ENCODE peak calls at places on chromosomes 4 and X, in seven cellular contexts. One of them, this sample, is unnamed.

GRCh38 chr4:169188204-169188603 is 82.6 kb downstream of the SH3RF1 start:
- DNase-seq in RWPE1: no peak
- DNase-seq in sciatic nerve: no peak
- DNase-seq in ovary: no peak
- DNase-seq in stimulated activated CD8-positive, alpha-beta memory T cell treated with anti-CD3 and anti-CD28 coated beads, Interleukin-15, amount 100 ng/mL, for 24 hours: no peak
- DNase-seq in EL: no peak
- DNase-seq in left cardiac atrium: no peak
- DNase-seq in this sample: no peak

GRCh38 chr4:85005865-85006377 is 39.4 kb upstream of the WDFY3 start:
- DNase-seq in RWPE1: peak; percentile 60
- DNase-seq in left cardiac atrium: no peak
- DNase-seq in EL: peak; percentile 89
- DNase-seq in stimulated activated CD8-positive, alpha-beta memory T cell treated with anti-CD3 and anti-CD28 coated beads, Interleukin-15, amount 100 ng/mL, for 24 hours: no peak
- DNase-seq in sciatic nerve: no peak
- DNase-seq in ovary: no peak
- DNase-seq in this sample: no peak

GRCh38 chr4:68410149-68410548 is 37.1 kb upstream of the TMPRSS11E start:
- DNase-seq in stimulated activated CD8-positive, alpha-beta memory T cell treated with anti-CD3 and anti-CD28 coated beads, Interleukin-15, amount 100 ng/mL, for 24 hours: no peak
- DNase-seq in sciatic nerve: no peak
- DNase-seq in left cardiac atrium: no peak
- DNase-seq in RWPE1: no peak
- DNase-seq in EL: no peak
- DNase-seq in ovary: no peak
- DNase-seq in this sample: no peak

GRCh38 chrX:9855536-9856320 is 69.5 kb downstream of the SHROOM2 start:
- DNase-seq in stimulated activated CD8-positive, alpha-beta memory T cell treated with anti-CD3 and anti-CD28 coated beads, Interleukin-15, amount 100 ng/mL, for 24 hours: no peak
- DNase-seq in ovary: no peak
- DNase-seq in EL: no peak
- DNase-seq in RWPE1: no peak
- DNase-seq in left cardiac atrium: no peak
- DNase-seq in sciatic nerve: no peak
- DNase-seq in this sample: no peak

GRCh38 chrX:45577361-45577760 is 376.7 kb upstream of the DIPK2B start:
- DNase-seq in sciatic nerve: no peak
- DNase-seq in RWPE1: no peak
- DNase-seq in left cardiac atrium: no peak
- DNase-seq in stimulated activated CD8-positive, alpha-beta memory T cell treated with anti-CD3 and anti-CD28 coated beads, Interleukin-15, amount 100 ng/mL, for 24 hours: no peak
- DNase-seq in ovary: no peak
- DNase-seq in EL: no peak
- DNase-seq in this sample: no peak

GRCh38 chr4:94603170-94603747 is 151.5 kb downstream of the PDLIM5 start:
- DNase-seq in sciatic nerve: no peak
- DNase-seq in stimulated activated CD8-positive, alpha-beta memory T cell treated with anti-CD3 and anti-CD28 coated beads, Interleukin-15, amount 100 ng/mL, for 24 hours: no peak
- DNase-seq in RWPE1: peak; percentile 31
- DNase-seq in ovary: no peak
- DNase-seq in EL: peak; percentile 63
- DNase-seq in left cardiac atrium: peak; percentile 59
- DNase-seq in this sample: no peak

GRCh38 chrX:47321978-47322377 is 48.4 kb upstream of the ZNF157 start:
- DNase-seq in sciatic nerve: no peak
- DNase-seq in EL: no peak
- DNase-seq in ovary: no peak
- DNase-seq in left cardiac atrium: no peak
- DNase-seq in RWPE1: no peak
- DNase-seq in stimulated activated CD8-positive, alpha-beta memory T cell treated with anti-CD3 and anti-CD28 coated beads, Interleukin-15, amount 100 ng/mL, for 24 hours: no peak
- DNase-seq in this sample: no peak

GRCh38 chr4:48564151-48564550 is 74.1 kb downstream of the ZAR1 start:
- DNase-seq in EL: no peak
- DNase-seq in ovary: no peak
- DNase-seq in sciatic nerve: no peak
- DNase-seq in left cardiac atrium: no peak
- DNase-seq in RWPE1: no peak
- DNase-seq in stimulated activated CD8-positive, alpha-beta memory T cell treated with anti-CD3 and anti-CD28 coated beads, Interleukin-15, amount 100 ng/mL, for 24 hours: no peak
- DNase-seq in this sample: no peak

GRCh38 chr4:150209140-150209829 is 131.0 kb downstream of the DCLK2 start:
- DNase-seq in EL: peak; percentile 61
- DNase-seq in sciatic nerve: peak; percentile 79
- DNase-seq in stimulated activated CD8-positive, alpha-beta memory T cell treated with anti-CD3 and anti-CD28 coated beads, Interleukin-15, amount 100 ng/mL, for 24 hours: no peak
- DNase-seq in left cardiac atrium: peak; percentile 71
- DNase-seq in RWPE1: peak; percentile 45
- DNase-seq in ovary: peak; percentile 78
- DNase-seq in this sample: peak; percentile 64

GRCh38 chr4:67430989-67431388 is 114.3 kb downstream of the CENPC start:
- DNase-seq in sciatic nerve: no peak
- DNase-seq in RWPE1: no peak
- DNase-seq in ovary: no peak
- DNase-seq in EL: no peak
- DNase-seq in stimulated activated CD8-positive, alpha-beta memory T cell treated with anti-CD3 and anti-CD28 coated beads, Interleukin-15, amount 100 ng/mL, for 24 hours: no peak
- DNase-seq in left cardiac atrium: no peak
- DNase-seq in this sample: no peak

GRCh38 chr4:13325744-13326143 is 158.4 kb downstream of the RAB28 start:
- DNase-seq in ovary: no peak
- DNase-seq in RWPE1: no peak
- DNase-seq in stimulated activated CD8-positive, alpha-beta memory T cell treated with anti-CD3 and anti-CD28 coated beads, Interleukin-15, amount 100 ng/mL, for 24 hours: no peak
- DNase-seq in left cardiac atrium: no peak
- DNase-seq in EL: no peak
- DNase-seq in sciatic nerve: no peak
- DNase-seq in this sample: no peak

GRCh38 chr4:95563638-95564337 is 15.0 kb upstream of the UNC5C start:
- DNase-seq in sciatic nerve: no peak
- DNase-seq in RWPE1: no peak
- DNase-seq in stimulated activated CD8-positive, alpha-beta memory T cell treated with anti-CD3 and anti-CD28 coated beads, Interleukin-15, amount 100 ng/mL, for 24 hours: no peak
- DNase-seq in EL: no peak
- DNase-seq in ovary: no peak
- DNase-seq in left cardiac atrium: no peak
- DNase-seq in this sample: no peak

GRCh38 chrX:37685452-37686347 is at the start of gene XK:
- DNase-seq in EL: peak; percentile 4
- DNase-seq in left cardiac atrium: peak; percentile 53
- DNase-seq in ovary: peak; percentile 62
- DNase-seq in sciatic nerve: peak; percentile 64
- DNase-seq in RWPE1: peak; percentile 1
- DNase-seq in stimulated activated CD8-positive, alpha-beta memory T cell treated with anti-CD3 and anti-CD28 coated beads, Interleukin-15, amount 100 ng/mL, for 24 hours: peak; percentile 1
- DNase-seq in this sample: peak; percentile 56

GRCh38 chr4:12651876-12652275 is 832.3 kb downstream of the RAB28 start:
- DNase-seq in sciatic nerve: no peak
- DNase-seq in stimulated activated CD8-positive, alpha-beta memory T cell treated with anti-CD3 and anti-CD28 coated beads, Interleukin-15, amount 100 ng/mL, for 24 hours: no peak
- DNase-seq in RWPE1: no peak
- DNase-seq in EL: no peak
- DNase-seq in ovary: no peak
- DNase-seq in left cardiac atrium: no peak
- DNase-seq in this sample: no peak

GRCh38 chrX:19552793-19553192 is 37.5 kb upstream of the MAP3K15 start:
- DNase-seq in sciatic nerve: no peak
- DNase-seq in left cardiac atrium: no peak
- DNase-seq in RWPE1: no peak
- DNase-seq in stimulated activated CD8-positive, alpha-beta memory T cell treated with anti-CD3 and anti-CD28 coated beads, Interleukin-15, amount 100 ng/mL, for 24 hours: no peak
- DNase-seq in EL: no peak
- DNase-seq in ovary: no peak
- DNase-seq in this sample: no peak

GRCh38 chr4:179059396-179059795 is 1617.2 kb upstream of the AGA start:
- DNase-seq in stimulated activated CD8-positive, alpha-beta memory T cell treated with anti-CD3 and anti-CD28 coated beads, Interleukin-15, amount 100 ng/mL, for 24 hours: no peak
- DNase-seq in left cardiac atrium: no peak
- DNase-seq in sciatic nerve: no peak
- DNase-seq in RWPE1: no peak
- DNase-seq in ovary: no peak
- DNase-seq in EL: no peak
- DNase-seq in this sample: no peak

GRCh38 chr4:39302901-39303300 is 63.3 kb downstream of the RFC1 start:
- DNase-seq in stimulated activated CD8-positive, alpha-beta memory T cell treated with anti-CD3 and anti-CD28 coated beads, Interleukin-15, amount 100 ng/mL, for 24 hours: no peak
- DNase-seq in EL: no peak
- DNase-seq in sciatic nerve: no peak
- DNase-seq in left cardiac atrium: no peak
- DNase-seq in RWPE1: no peak
- DNase-seq in ovary: no peak
- DNase-seq in this sample: no peak

GRCh38 chr4:85842540-85842939 is 367.6 kb downstream of the ARHGAP24 start:
- DNase-seq in EL: no peak
- DNase-seq in RWPE1: no peak
- DNase-seq in left cardiac atrium: no peak
- DNase-seq in sciatic nerve: no peak
- DNase-seq in stimulated activated CD8-positive, alpha-beta memory T cell treated with anti-CD3 and anti-CD28 coated beads, Interleukin-15, amount 100 ng/mL, for 24 hours: no peak
- DNase-seq in ovary: no peak
- DNase-seq in this sample: no peak

GRCh38 chr4:25654031-25654970 is 1.4 kb upstream of the SLC34A2 start:
- DNase-seq in sciatic nerve: no peak
- DNase-seq in RWPE1: no peak
- DNase-seq in ovary: no peak
- DNase-seq in left cardiac atrium: no peak
- DNase-seq in stimulated activated CD8-positive, alpha-beta memory T cell treated with anti-CD3 and anti-CD28 coated beads, Interleukin-15, amount 100 ng/mL, for 24 hours: no peak
- DNase-seq in EL: peak; percentile 22
- DNase-seq in this sample: no peak

GRCh38 chr4:85600501-85600900 is 125.6 kb downstream of the ARHGAP24 start:
- DNase-seq in stimulated activated CD8-positive, alpha-beta memory T cell treated with anti-CD3 and anti-CD28 coated beads, Interleukin-15, amount 100 ng/mL, for 24 hours: no peak
- DNase-seq in left cardiac atrium: no peak
- DNase-seq in ovary: no peak
- DNase-seq in sciatic nerve: no peak
- DNase-seq in EL: no peak
- DNase-seq in RWPE1: no peak
- DNase-seq in this sample: no peak

GRCh38 chrX:39560285-39560684 is 537.5 kb downstream of the BCOR start:
- DNase-seq in stimulated activated CD8-positive, alpha-beta memory T cell treated with anti-CD3 and anti-CD28 coated beads, Interleukin-15, amount 100 ng/mL, for 24 hours: no peak
- DNase-seq in sciatic nerve: no peak
- DNase-seq in RWPE1: no peak
- DNase-seq in ovary: no peak
- DNase-seq in left cardiac atrium: no peak
- DNase-seq in EL: no peak
- DNase-seq in this sample: no peak

GRCh38 chr4:148442830-148443549 is 776 bp upstream of the NR3C2 start:
- DNase-seq in left cardiac atrium: peak; percentile 53
- DNase-seq in RWPE1: no peak
- DNase-seq in ovary: no peak
- DNase-seq in stimulated activated CD8-positive, alpha-beta memory T cell treated with anti-CD3 and anti-CD28 coated beads, Interleukin-15, amount 100 ng/mL, for 24 hours: no peak
- DNase-seq in EL: peak; percentile 13
- DNase-seq in sciatic nerve: no peak
- DNase-seq in this sample: no peak

GRCh38 chrX:64394874-64395567 is at the start of gene MTMR8:
- DNase-seq in sciatic nerve: peak; percentile 84
- DNase-seq in EL: peak; percentile 7
- DNase-seq in stimulated activated CD8-positive, alpha-beta memory T cell treated with anti-CD3 and anti-CD28 coated beads, Interleukin-15, amount 100 ng/mL, for 24 hours: peak; percentile 42
- DNase-seq in ovary: peak; percentile 85
- DNase-seq in left cardiac atrium: peak; percentile 79
- DNase-seq in RWPE1: peak; percentile 62
- DNase-seq in this sample: peak; percentile 76

GRCh38 chr4:28772066-28772465 is 1911.4 kb downstream of the STIM2 start:
- DNase-seq in sciatic nerve: no peak
- DNase-seq in left cardiac atrium: no peak
- DNase-seq in EL: peak; percentile 85
- DNase-seq in stimulated activated CD8-positive, alpha-beta memory T cell treated with anti-CD3 and anti-CD28 coated beads, Interleukin-15, amount 100 ng/mL, for 24 hours: no peak
- DNase-seq in ovary: no peak
- DNase-seq in RWPE1: no peak
- DNase-seq in this sample: no peak

GRCh38 chr4:78293841-78294301 is 236.7 kb downstream of the FRAS1 start:
- DNase-seq in left cardiac atrium: no peak
- DNase-seq in sciatic nerve: no peak
- DNase-seq in ovary: no peak
- DNase-seq in RWPE1: peak; percentile 6
- DNase-seq in EL: peak; percentile 93
- DNase-seq in stimulated activated CD8-positive, alpha-beta memory T cell treated with anti-CD3 and anti-CD28 coated beads, Interleukin-15, amount 100 ng/mL, for 24 hours: no peak
- DNase-seq in this sample: no peak

GRCh38 chrX:10529344-10529743 is 91.0 kb downstream of the MID1 start:
- DNase-seq in left cardiac atrium: no peak
- DNase-seq in ovary: no peak
- DNase-seq in RWPE1: no peak
- DNase-seq in EL: peak; percentile 62
- DNase-seq in stimulated activated CD8-positive, alpha-beta memory T cell treated with anti-CD3 and anti-CD28 coated beads, Interleukin-15, amount 100 ng/mL, for 24 hours: no peak
- DNase-seq in sciatic nerve: no peak
- DNase-seq in this sample: no peak

GRCh38 chr4:7662507-7662846 is 227.7 kb upstream of the PSAPL1 start:
- DNase-seq in EL: no peak
- DNase-seq in sciatic nerve: no peak
- DNase-seq in RWPE1: no peak
- DNase-seq in stimulated activated CD8-positive, alpha-beta memory T cell treated with anti-CD3 and anti-CD28 coated beads, Interleukin-15, amount 100 ng/mL, for 24 hours: no peak
- DNase-seq in left cardiac atrium: no peak
- DNase-seq in ovary: no peak
- DNase-seq in this sample: no peak

GRCh38 chr4:25485104-25485503 is 108.0 kb downstream of the ANAPC4 start:
- DNase-seq in ovary: no peak
- DNase-seq in left cardiac atrium: no peak
- DNase-seq in RWPE1: no peak
- DNase-seq in EL: no peak
- DNase-seq in stimulated activated CD8-positive, alpha-beta memory T cell treated with anti-CD3 and anti-CD28 coated beads, Interleukin-15, amount 100 ng/mL, for 24 hours: no peak
- DNase-seq in sciatic nerve: no peak
- DNase-seq in this sample: no peak

GRCh38 chrX:586351-586750 is 44.2 kb upstream of the SHOX start:
- DNase-seq in EL: peak; percentile 32
- DNase-seq in RWPE1: no peak
- DNase-seq in ovary: no peak
- DNase-seq in sciatic nerve: no peak
- DNase-seq in stimulated activated CD8-positive, alpha-beta memory T cell treated with anti-CD3 and anti-CD28 coated beads, Interleukin-15, amount 100 ng/mL, for 24 hours: no peak
- DNase-seq in left cardiac atrium: no peak
- DNase-seq in this sample: peak; percentile 6

GRCh38 chrX:70494441-70494840 is 49.8 kb downstream of the DLG3 start:
- DNase-seq in left cardiac atrium: no peak
- DNase-seq in stimulated activated CD8-positive, alpha-beta memory T cell treated with anti-CD3 and anti-CD28 coated beads, Interleukin-15, amount 100 ng/mL, for 24 hours: no peak
- DNase-seq in ovary: no peak
- DNase-seq in RWPE1: no peak
- DNase-seq in sciatic nerve: no peak
- DNase-seq in EL: peak; percentile 33
- DNase-seq in this sample: no peak

GRCh38 chrX:19554786-19555185 is 39.5 kb upstream of the MAP3K15 start:
- DNase-seq in EL: peak; percentile 48
- DNase-seq in RWPE1: no peak
- DNase-seq in sciatic nerve: no peak
- DNase-seq in left cardiac atrium: no peak
- DNase-seq in stimulated activated CD8-positive, alpha-beta memory T cell treated with anti-CD3 and anti-CD28 coated beads, Interleukin-15, amount 100 ng/mL, for 24 hours: no peak
- DNase-seq in ovary: no peak
- DNase-seq in this sample: no peak

GRCh38 chr4:5988086-5988845 is 30.0 kb downstream of the C4orf50 start:
- DNase-seq in stimulated activated CD8-positive, alpha-beta memory T cell treated with anti-CD3 and anti-CD28 coated beads, Interleukin-15, amount 100 ng/mL, for 24 hours: no peak
- DNase-seq in EL: no peak
- DNase-seq in ovary: peak; percentile 13
- DNase-seq in left cardiac atrium: no peak
- DNase-seq in RWPE1: no peak
- DNase-seq in sciatic nerve: peak; percentile 41
- DNase-seq in this sample: no peak

GRCh38 chrX:103688949-103689348 is 2.5 kb upstream of the MORF4L2 start:
- DNase-seq in stimulated activated CD8-positive, alpha-beta memory T cell treated with anti-CD3 and anti-CD28 coated beads, Interleukin-15, amount 100 ng/mL, for 24 hours: no peak
- DNase-seq in RWPE1: no peak
- DNase-seq in left cardiac atrium: no peak
- DNase-seq in EL: peak; percentile 35
- DNase-seq in ovary: no peak
- DNase-seq in sciatic nerve: no peak
- DNase-seq in this sample: no peak

GRCh38 chrX:30065226-30065625 is 150.1 kb upstream of the MAGEB2 start:
- DNase-seq in RWPE1: no peak
- DNase-seq in ovary: no peak
- DNase-seq in sciatic nerve: no peak
- DNase-seq in stimulated activated CD8-positive, alpha-beta memory T cell treated with anti-CD3 and anti-CD28 coated beads, Interleukin-15, amount 100 ng/mL, for 24 hours: no peak
- DNase-seq in left cardiac atrium: no peak
- DNase-seq in EL: peak; percentile 25
- DNase-seq in this sample: no peak

GRCh38 chr4:21205821-21206531 is 505.7 kb downstream of the PACRGL start:
- DNase-seq in sciatic nerve: no peak
- DNase-seq in ovary: no peak
- DNase-seq in EL: no peak
- DNase-seq in left cardiac atrium: no peak
- DNase-seq in RWPE1: no peak
- DNase-seq in stimulated activated CD8-positive, alpha-beta memory T cell treated with anti-CD3 and anti-CD28 coated beads, Interleukin-15, amount 100 ng/mL, for 24 hours: no peak
- DNase-seq in this sample: no peak

GRCh38 chr4:86416081-86416480 is 56.2 kb upstream of the MAPK10 start:
- DNase-seq in left cardiac atrium: no peak
- DNase-seq in sciatic nerve: no peak
- DNase-seq in RWPE1: no peak
- DNase-seq in EL: peak; percentile 1
- DNase-seq in ovary: no peak
- DNase-seq in stimulated activated CD8-positive, alpha-beta memory T cell treated with anti-CD3 and anti-CD28 coated beads, Interleukin-15, amount 100 ng/mL, for 24 hours: no peak
- DNase-seq in this sample: no peak